ENCODE peak calls at places on chromosomes 11 and 22, in six cellular contexts. R is choroid plexus epithelial cell, S is CD14-positive monocyte, F is esophagus muscularis mucosa, M is mucosa of descending colon, B is Caco-2. G is an unnamed sample.

GRCh38 chr22:33883561-33883960 is 36.7 kb downstream of the LARGE1 start:
- DNase-seq in R (no peak), F (no peak), S (no peak), B (no peak), M (no peak), G (no peak)

GRCh38 chr22:25192406-25192805 is 7.3 kb upstream of the CRYBB3 start:
- DNase-seq in M (no peak), F (no peak), S (no peak), B (no peak), R (no peak), G (no peak)

GRCh38 chr11:77611921-77612320 is 22.2 kb downstream of the AQP11 start:
- DNase-seq in M (no peak), B (no peak), R (no peak), S (no peak), F (no peak), G (no peak)

GRCh38 chr11:134026655-134027343 is 42.1 kb upstream of the JAM3 start:
- DNase-seq in S (no peak), B (no peak), M (no peak), F (no peak), R (no peak), G (no peak)

GRCh38 chr11:67615455-67616430 is 9.0 kb downstream of the NDUFV1 start:
- DNase-seq in F (no peak), B (peak; percentile 78), S (no peak), M (peak; percentile 67), R (peak; percentile 26), G (no peak)

GRCh38 chr22:37777122-37777687 is 30.5 kb upstream of the GCAT start:
- DNase-seq in F (no peak), R (peak; percentile 58), S (no peak), M (peak; percentile 70), B (peak; percentile 58), G (peak; percentile 75)

GRCh38 chr11:101129203-101129943 is at the start of gene PGR:
- DNase-seq in F (no peak), R (no peak), S (peak; percentile 40), M (peak; percentile 70), B (peak; percentile 16), G (no peak)

GRCh38 chr22:28141614-28142013 is 222.6 kb upstream of the PITPNB start:
- DNase-seq in R (peak; percentile 73), F (no peak), S (no peak), B (no peak), M (no peak), G (peak; percentile 80)

GRCh38 chr11:67599149-67599548 is 7.6 kb upstream of the NDUFV1 start:
- DNase-seq in S (no peak), F (no peak), B (no peak), R (no peak), M (no peak), G (no peak)

GRCh38 chr11:131767421-131767820 is 397.0 kb downstream of the NTM start:
- DNase-seq in B (no peak), M (no peak), S (no peak), F (no peak), R (peak; percentile 44), G (peak; percentile 44)

GRCh38 chr11:126628790-126629621 is 273.5 kb downstream of the ST3GAL4 start:
- DNase-seq in S (no peak), B (no peak), F (no peak), R (no peak), M (no peak), G (peak; percentile 32)

DNA sequence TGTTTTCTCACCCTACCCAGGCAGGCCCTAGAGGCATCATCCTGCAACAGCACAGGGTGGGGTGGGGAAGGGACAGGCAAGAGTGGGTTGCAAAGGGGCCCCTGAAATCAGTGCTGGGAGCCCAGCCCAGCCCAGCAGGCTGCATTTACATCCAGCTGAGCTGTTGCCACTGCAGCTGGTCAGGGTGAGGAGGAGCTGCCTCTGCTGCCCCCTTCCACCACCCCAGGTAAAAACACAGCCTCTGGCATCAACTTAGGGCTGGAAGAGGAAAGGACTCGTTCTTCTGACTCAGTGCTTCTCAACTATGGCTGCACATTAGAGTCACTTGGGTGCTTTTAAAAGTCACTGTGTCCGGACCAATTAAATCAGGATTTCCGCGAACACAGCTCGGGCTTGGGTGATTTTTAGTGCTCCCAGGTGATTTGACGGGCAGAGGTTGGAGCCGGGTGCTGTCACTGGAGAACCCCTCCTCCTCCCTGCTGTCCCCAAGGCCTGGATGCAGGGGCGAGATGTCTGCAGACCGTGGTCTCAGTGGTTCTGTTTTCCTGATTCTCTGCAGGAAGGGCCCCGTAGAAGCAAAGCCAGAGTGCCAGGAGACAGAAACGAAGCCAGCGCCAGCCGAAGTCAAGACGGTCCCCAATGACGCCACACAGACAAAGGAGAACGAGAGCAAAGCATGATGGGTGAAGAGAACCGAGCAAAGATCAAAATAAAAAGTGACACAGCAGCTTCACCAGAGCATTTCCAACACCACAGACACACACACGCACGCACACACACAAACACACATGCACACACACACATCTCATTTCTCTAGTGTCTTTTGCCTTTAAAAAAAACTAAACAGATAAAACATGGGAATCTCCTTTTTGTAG is 39.4 kb upstream of the TTC12 start:
- DNase-seq in R (peak; percentile 28), B (peak; percentile 37), M (no peak), F (no peak), S (no peak), G (no peak)
- TF ChIP-seq CTCF in R (peak; percentile 34), B (no peak), M (no peak), F (no peak), S (no peak), G (no peak)

GRCh38 chr22:20102203-20102780 is 13.6 kb upstream of the RANBP1 start:
- DNase-seq in R (no peak), M (no peak), S (no peak), B (no peak), F (no peak), G (no peak)
- TF ChIP-seq CTCF in R (peak; percentile 4), M (no peak), S (no peak), B (peak; percentile 11), F (no peak), G (no peak)

GRCh38 chr11:82494988-82495432 is 238.7 kb downstream of the FAM181B start:
- DNase-seq in B (peak; percentile 32), S (no peak), R (no peak), F (no peak), M (no peak), G (no peak)
- TF ChIP-seq CTCF in B (peak; percentile 52), S (peak; percentile 61), R (no peak), F (no peak), M (no peak), G (no peak)

GRCh38 chr11:9461068-9461759 is 402 bp downstream of the ZNF143 start:
- DNase-seq in R (peak; percentile 92), S (peak; percentile 71), B (peak; percentile 90), F (peak; percentile 97), M (peak; percentile 81), G (peak; percentile 92)

GRCh38 chr11:9461760-9462134 is 935 bp downstream of the ZNF143 start:
- DNase-seq in S (no peak), R (peak; percentile 41), M (no peak), F (no peak), B (no peak), G (peak; percentile 42)

GRCh38 chr11:9460322-9461067 is at the start of gene ZNF143:
- DNase-seq in M (peak; percentile 100), R (peak; percentile 100), B (peak; percentile 100), S (peak; percentile 100), F (peak; percentile 100), G (peak; percentile 100)

GRCh38 chr11:9462172-9462799 is 1.5 kb downstream of the ZNF143 start:
- DNase-seq in R (peak; percentile 35), S (no peak), M (no peak), F (no peak), B (no peak), G (peak; percentile 34)

GRCh38 chr11:9459573-9460321 is 1.1 kb upstream of the ZNF143 start:
- DNase-seq in B (peak; percentile 43), F (no peak), S (no peak), R (peak; percentile 76), M (peak; percentile 53), G (peak; percentile 69)
- TF ChIP-seq CTCF in B (no peak), F (no peak), S (no peak), R (peak; percentile 19), M (no peak), G (no peak)

GRCh38 chr11:94771951-94772350 is 3.8 kb downstream of the AMOTL1 start:
- DNase-seq in B (no peak), R (no peak), M (no peak), S (no peak), F (no peak), G (no peak)

GRCh38 chr11:94769897-94770296 is 1.7 kb downstream of the AMOTL1 start:
- DNase-seq in S (no peak), M (no peak), B (peak; percentile 53), R (no peak), F (no peak), G (no peak)

GRCh38 chr11:94770563-94771120 is 2.5 kb downstream of the AMOTL1 start:
- DNase-seq in B (no peak), F (no peak), S (no peak), R (no peak), M (no peak), G (no peak)

GRCh38 chr11:94773842-94774241 is 5.7 kb downstream of the AMOTL1 start:
- DNase-seq in B (no peak), S (no peak), M (no peak), F (no peak), R (no peak), G (no peak)

DNA sequence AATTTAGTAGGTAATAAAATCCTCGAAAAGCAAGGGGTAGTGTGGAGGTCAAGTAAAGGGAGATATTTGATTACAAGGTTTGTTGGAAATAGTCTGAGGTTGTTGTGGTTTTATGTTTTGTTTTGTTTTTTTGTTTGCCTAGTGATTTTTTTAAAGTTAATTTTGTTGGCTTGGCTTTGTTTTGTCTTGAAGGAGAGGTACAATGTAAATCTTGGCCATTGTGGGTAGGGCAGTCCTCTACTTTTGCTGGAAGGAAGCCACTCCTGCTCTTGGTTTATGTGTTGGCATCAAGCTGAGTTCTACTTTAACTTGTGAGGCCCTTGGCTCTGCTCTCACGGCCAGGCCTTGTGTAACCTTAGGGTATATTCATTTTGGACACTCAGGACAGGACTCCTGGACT is 3.2 kb downstream of the AMOTL1 start:
- DNase-seq in R (no peak), M (no peak), B (no peak), S (no peak), F (no peak), G (no peak)
- TF ChIP-seq CTCF in R (no peak), M (no peak), B (no peak), S (no peak), F (no peak), G (no peak)

G was measured in fibroblast of the aortic adventitia.